ENCODE peak calls at places on chromosomes 5 and 9, in seven cellular contexts. M is left colon, F is psoas muscle, V is activated T-cell treated with anti-CD3 and anti-CD28 coated beads for 1 hour, W is glutamatergic neuron, Q is NCI-H524 treated with DMSO at 0.1 percent for 48 hours, N is neuronal stem cell. O is an unnamed sample.

GRCh38 chr5:126536874-126537273 is 58.1 kb downstream of the ALDH7A1 start:
- DNase-seq in M (no peak), F (no peak), V (no peak), W (no peak), Q (no peak), N (no peak), O (no peak)

GRCh38 chr5:137015540-137016116 is 483.5 kb downstream of the SPOCK1 start:
- DNase-seq in M (no peak), F (no peak), V (no peak), W (no peak), Q (no peak), N (no peak), O (no peak)

GRCh38 chr5:64947031-64947430 is 178.3 kb downstream of the CWC27 start:
- DNase-seq in M (no peak), F (no peak), V (no peak), W (no peak), Q (no peak), N (no peak), O (no peak)

GRCh38 chr9:35508069-35508468 is 18.2 kb downstream of the RUSC2 start:
- DNase-seq in M (no peak), F (no peak), V (no peak), W (no peak), Q (no peak), N (no peak), O (no peak)

GRCh38 chr9:489198-490197 is 274.8 kb downstream of the DOCK8 start:
- DNase-seq in M (no peak), F (no peak), V (no peak), W (no peak), Q (no peak), N (no peak), O (no peak)

GRCh38 chr5:175920506-175920865 is 47.6 kb downstream of the THOC3 start:
- DNase-seq in M (no peak), F (no peak), V (no peak), W (no peak), Q (no peak), N (no peak), O (no peak)

GRCh38 chr5:12952409-12952808 is 992.1 kb downstream of the DNAH5 start:
- DNase-seq in M (no peak), F (no peak), V (no peak), W (no peak), Q (no peak), N (no peak), O (no peak)

GRCh38 chr5:97224112-97224750 is 41.2 kb upstream of the RIOK2 start:
- DNase-seq in M (no peak), F (no peak), V (no peak), W (no peak), Q (no peak), N (no peak), O (no peak)

GRCh38 chr9:127686461-127687393 is 20.1 kb upstream of the CFAP157 start:
- DNase-seq in M (no peak), F (no peak), V (no peak), W (no peak), Q (no peak), N (no peak), O (no peak)

O was measured in lower lobe of right lung.